ENCODE peak calls at places on chromosomes 4 and X, in nine cellular contexts. X is lower leg skin, W is brain microvascular endothelial cell, L is cardiac fibroblast, K is breast epithelium, E is endothelial cell, R is esophagus squamous epithelium, D is stomach, N is colonic mucosa. C is an unnamed sample.

GRCh38 chr4:4860381-4860802 is 927 bp downstream of the MSX1 start:
- DNase-seq in X (no peak), W (peak), L (peak), K (no peak), E (no peak), R (no peak), D (no peak), N (no peak), C (no peak)

GRCh38 chrX:49053223-49054072 is 5.4 kb upstream of the CCDC120 start:
- DNase-seq in X (no peak), W (peak), L (peak), K (no peak), E (peak), R (no peak), D (peak), N (no peak), C (peak)

GRCh38 chr4:177632481-177632880 is 190.2 kb upstream of the AGA start:
- DNase-seq in X (no peak), W (no peak), L (no peak), K (no peak), E (no peak), R (no peak), D (no peak), N (no peak), C (no peak)

GRCh38 chr4:687048-687974 is 1.6 kb downstream of the SLC49A3 start:
- DNase-seq in X (peak), W (peak), L (peak), K (peak), E (no peak), R (no peak), D (peak), N (peak), C (no peak)

GRCh38 chr4:33948921-33949320 is 2295.4 kb downstream of the ARAP2 start:
- DNase-seq in X (no peak), W (no peak), L (no peak), K (no peak), E (no peak), R (no peak), D (no peak), N (no peak), C (no peak)

GRCh38 chrX:45765726-45766125 is 565.0 kb upstream of the DIPK2B start:
- DNase-seq in X (no peak), W (no peak), L (no peak), K (no peak), E (no peak), R (no peak), D (no peak), N (no peak), C (no peak)

GRCh38 chr4:122118243-122118642 is 33.9 kb upstream of the BLTP1 start:
- DNase-seq in X (no peak), W (no peak), L (no peak), K (no peak), E (no peak), R (no peak), D (no peak), N (no peak), C (no peak)

GRCh38 chr4:37510626-37511025 is 175.6 kb downstream of the RELL1 start:
- DNase-seq in X (no peak), W (no peak), L (no peak), K (no peak), E (no peak), R (no peak), D (no peak), N (no peak), C (no peak)

GRCh38 chr4:163922302-163922701 is 427.8 kb downstream of the TMA16 start:
- DNase-seq in X (no peak), W (no peak), L (no peak), K (no peak), E (no peak), R (no peak), D (no peak), N (no peak), C (no peak)

GRCh38 chrX:134548257-134548732 is 88.3 kb downstream of the HPRT1 start:
- DNase-seq in X (no peak), W (no peak), L (no peak), K (no peak), E (no peak), R (no peak), D (no peak), N (no peak), C (no peak)

GRCh38 chr4:148227147-148227546 is 215.1 kb downstream of the NR3C2 start:
- DNase-seq in X (no peak), W (no peak), L (no peak), K (no peak), E (no peak), R (no peak), D (no peak), N (no peak), C (no peak)

GRCh38 chr4:139887378-139887801 is 221.8 kb downstream of the MGST2 start:
- DNase-seq in X (no peak), W (no peak), L (no peak), K (no peak), E (no peak), R (no peak), D (no peak), N (no peak), C (no peak)

GRCh38 chr4:7813674-7814073 is 126.0 kb downstream of the AFAP1 start:
- DNase-seq in X (no peak), W (peak), L (peak), K (no peak), E (no peak), R (no peak), D (no peak), N (no peak), C (no peak)

GRCh38 chr4:166165829-166166420 is 292.9 kb downstream of the TLL1 start:
- DNase-seq in X (no peak), W (peak), L (peak), K (no peak), E (peak), R (no peak), D (no peak), N (peak), C (no peak)

GRCh38 chr4:30860983-30861382 is 140.8 kb downstream of the PCDH7 start:
- DNase-seq in X (no peak), W (no peak), L (no peak), K (no peak), E (no peak), R (no peak), D (no peak), N (no peak), C (no peak)

GRCh38 chr4:105329081-105329480 is 144.8 kb downstream of the PPA2 start:
- DNase-seq in X (no peak), W (no peak), L (no peak), K (no peak), E (no peak), R (no peak), D (no peak), N (no peak), C (no peak)

GRCh38 chrX:106707771-106708454 is 18.6 kb upstream of the RNF128 start:
- DNase-seq in X (no peak), W (peak), L (peak), K (no peak), E (no peak), R (no peak), D (no peak), N (no peak), C (no peak)

GRCh38 chr4:5460106-5460801 is 248.1 kb downstream of the EVC2 start:
- DNase-seq in X (no peak), W (peak), L (peak), K (peak), E (peak), R (no peak), D (no peak), N (no peak), C (no peak)

GRCh38 chr4:120672558-120673147 is 249.9 kb downstream of the PRDM5 start:
- DNase-seq in X (no peak), W (peak), L (no peak), K (no peak), E (peak), R (no peak), D (no peak), N (no peak), C (no peak)

GRCh38 chrX:8204169-8204935 is 33.3 kb upstream of the VCX2 start:
- DNase-seq in X (no peak), W (no peak), L (no peak), K (no peak), E (no peak), R (no peak), D (no peak), N (no peak), C (no peak)

GRCh38 chrX:30590368-30590767 is 12.8 kb upstream of the TASL start:
- DNase-seq in X (no peak), W (no peak), L (no peak), K (no peak), E (no peak), R (no peak), D (no peak), N (no peak), C (no peak)

GRCh38 chr4:182306792-182307507 is 63.7 kb downstream of the TENM3 start:
- DNase-seq in X (no peak), W (no peak), L (peak), K (no peak), E (no peak), R (no peak), D (no peak), N (no peak), C (no peak)

GRCh38 chr4:73883306-73883705 is 14.1 kb downstream of the CXCL1 start:
- DNase-seq in X (no peak), W (peak), L (peak), K (no peak), E (no peak), R (no peak), D (no peak), N (no peak), C (no peak)

GRCh38 chrX:34734383-34734782 is 77.3 kb upstream of the TMEM47 start:
- DNase-seq in X (no peak), W (peak), L (peak), K (no peak), E (no peak), R (no peak), D (no peak), N (no peak), C (no peak)

GRCh38 chr4:57854748-57855147 is 744.6 kb upstream of the IGFBP7 start:
- DNase-seq in X (no peak), W (no peak), L (no peak), K (no peak), E (no peak), R (no peak), D (no peak), N (no peak), C (no peak)

GRCh38 chrX:64428371-64428770 is 33.1 kb upstream of the MTMR8 start:
- DNase-seq in X (no peak), W (no peak), L (no peak), K (no peak), E (no peak), R (no peak), D (no peak), N (no peak), C (no peak)

GRCh38 chr4:72076562-72076961 is 44.8 kb downstream of the NPFFR2 start:
- DNase-seq in X (no peak), W (peak), L (peak), K (no peak), E (no peak), R (no peak), D (no peak), N (no peak), C (no peak)

GRCh38 chr4:111961806-111962205 is 183.4 kb upstream of the FAM241A start:
- DNase-seq in X (no peak), W (no peak), L (no peak), K (no peak), E (no peak), R (no peak), D (no peak), N (no peak), C (no peak)

GRCh38 chr4:38125816-38126215 is 165.6 kb downstream of the PTTG2 start:
- DNase-seq in X (no peak), W (no peak), L (no peak), K (no peak), E (no peak), R (no peak), D (no peak), N (no peak), C (no peak)

GRCh38 chr4:174222266-174222872 is 61.1 kb downstream of the FBXO8 start:
- DNase-seq in X (no peak), W (peak), L (peak), K (no peak), E (no peak), R (no peak), D (no peak), N (no peak), C (no peak)

GRCh38 chrX:132614297-132614696 is 125.5 kb upstream of the MBNL3 start:
- DNase-seq in X (no peak), W (no peak), L (peak), K (no peak), E (no peak), R (no peak), D (no peak), N (no peak), C (no peak)

GRCh38 chr4:113882668-113883067 is 96.8 kb downstream of the ARSJ start:
- DNase-seq in X (no peak), W (no peak), L (peak), K (no peak), E (no peak), R (no peak), D (no peak), N (no peak), C (no peak)

GRCh38 chr4:128517739-128518510 is 230.3 kb upstream of the PGRMC2 start:
- DNase-seq in X (peak), W (peak), L (peak), K (no peak), E (no peak), R (no peak), D (peak), N (peak), C (no peak)

GRCh38 chr4:8128096-8128856 is 30.3 kb downstream of the ABLIM2 start:
- DNase-seq in X (no peak), W (no peak), L (no peak), K (no peak), E (no peak), R (no peak), D (no peak), N (no peak), C (no peak)

GRCh38 chr4:100848865-100849264 is 331.0 kb upstream of the EMCN start:
- DNase-seq in X (no peak), W (no peak), L (no peak), K (no peak), E (no peak), R (no peak), D (no peak), N (no peak), C (no peak)

GRCh38 chr4:56937262-56937661 is 29.6 kb downstream of the REST start:
- DNase-seq in X (no peak), W (peak), L (peak), K (no peak), E (no peak), R (no peak), D (no peak), N (no peak), C (no peak)

GRCh38 chr4:94271248-94271647 is 63.6 kb downstream of the SMARCAD1 start:
- DNase-seq in X (no peak), W (no peak), L (no peak), K (no peak), E (no peak), R (no peak), D (no peak), N (no peak), C (no peak)

GRCh38 chr4:185276036-185276435 is 66.6 kb downstream of the SNX25 start:
- DNase-seq in X (no peak), W (peak), L (peak), K (no peak), E (no peak), R (no peak), D (no peak), N (no peak), C (no peak)

GRCh38 chr4:143711543-143712159 is 11.2 kb upstream of the FREM3 start:
- DNase-seq in X (no peak), W (no peak), L (no peak), K (no peak), E (peak), R (no peak), D (no peak), N (no peak), C (no peak)

GRCh38 chrX:3526749-3527148 is 180.3 kb upstream of the MXRA5 start:
- DNase-seq in X (no peak), W (peak), L (peak), K (no peak), E (no peak), R (no peak), D (no peak), N (no peak), C (no peak)

DNA sequence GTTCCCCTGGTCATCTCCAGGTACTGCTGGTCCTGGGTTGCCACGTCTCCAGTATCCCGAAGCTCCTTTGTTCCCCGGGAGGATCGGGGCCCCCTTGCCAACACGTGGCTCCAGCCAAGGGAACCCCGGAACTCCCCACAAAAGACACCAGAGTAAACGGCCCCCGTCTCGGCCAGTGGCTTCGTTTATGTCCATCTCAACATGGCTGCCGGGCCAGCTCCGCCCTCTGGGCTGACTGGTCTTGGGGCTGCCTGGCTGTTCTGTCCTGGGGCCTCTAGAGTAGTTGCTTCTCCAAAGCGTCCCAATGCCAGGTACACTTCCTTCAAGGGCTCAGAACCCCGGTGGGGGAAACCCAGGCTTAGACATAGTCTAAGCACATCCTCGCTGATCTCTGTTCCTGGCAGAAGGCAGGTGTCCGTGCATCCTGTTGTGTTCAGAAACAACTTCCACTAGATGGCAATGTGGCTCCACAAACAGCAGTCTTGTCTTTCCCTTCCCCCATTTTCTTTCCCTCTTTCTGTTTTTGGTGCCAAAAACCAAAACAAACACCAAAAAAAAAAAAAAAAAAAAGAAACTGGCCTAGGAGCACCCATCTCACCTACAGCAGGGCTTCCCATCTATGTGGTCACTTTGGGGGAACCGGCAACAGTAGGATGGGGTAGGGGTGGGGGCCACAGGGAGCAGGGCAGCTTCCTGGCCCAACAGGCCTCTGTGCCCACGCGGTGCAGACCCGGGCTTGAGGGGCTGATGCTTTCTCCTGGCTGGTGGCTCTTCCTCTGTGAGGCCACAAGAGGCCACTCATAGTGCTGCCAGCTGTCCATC is 35.3 kb downstream of the NBDY start:
- DNase-seq in X (peak), W (peak), L (peak), K (no peak), E (peak), R (no peak), D (peak), N (peak), C (peak)
- TF ChIP-seq CTCF in X (no peak), W (peak), L (peak), K (peak), E (peak), R (peak), D (peak), N (peak), C (no peak)

GRCh38 chr4:180058731-180059215 is 2184.4 kb upstream of the TENM3 start:
- DNase-seq in X (no peak), W (no peak), L (peak), K (no peak), E (peak), R (no peak), D (no peak), N (peak), C (no peak)

GRCh38 chr4:180060159-180060889 is 2182.9 kb upstream of the TENM3 start:
- DNase-seq in X (no peak), W (no peak), L (no peak), K (no peak), E (no peak), R (no peak), D (no peak), N (no peak), C (no peak)

GRCh38 chr4:180059216-180059881 is 2183.9 kb upstream of the TENM3 start:
- DNase-seq in X (no peak), W (no peak), L (no peak), K (no peak), E (peak), R (no peak), D (no peak), N (peak), C (no peak)

GRCh38 chr4:180057891-180058643 is 2185.1 kb upstream of the TENM3 start:
- DNase-seq in X (no peak), W (no peak), L (peak), K (no peak), E (peak), R (no peak), D (no peak), N (peak), C (no peak)

GRCh38 chr4:180057198-180057821 is 2185.9 kb upstream of the TENM3 start:
- DNase-seq in X (no peak), W (no peak), L (no peak), K (no peak), E (peak), R (no peak), D (no peak), N (no peak), C (no peak)
- TF ChIP-seq CTCF in X (no peak), W (peak), L (no peak), K (no peak), E (peak), R (no peak), D (no peak), N (no peak), C (no peak)

DNA sequence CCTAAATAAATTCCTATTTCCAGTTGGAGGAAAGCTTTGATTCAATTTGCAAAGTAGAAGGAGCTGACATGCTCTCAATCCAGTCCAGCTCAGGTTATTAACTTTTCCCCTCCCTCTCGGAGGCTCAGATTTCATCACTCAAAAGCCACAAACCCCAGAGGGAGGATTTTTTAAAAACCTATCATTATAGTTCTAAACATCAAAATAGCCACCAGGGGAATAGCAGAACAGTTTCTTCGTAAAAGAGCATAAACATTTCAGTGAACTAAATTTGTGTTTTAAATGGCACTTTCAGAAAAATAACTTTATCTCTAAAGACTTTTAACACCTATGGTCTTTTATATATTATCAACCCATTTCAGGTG is 8.8 kb downstream of the GPRIN3 start:
- DNase-seq in X (no peak), W (peak), L (no peak), K (no peak), E (no peak), R (no peak), D (no peak), N (no peak), C (no peak)
- TF ChIP-seq CTCF in X (no peak), W (no peak), L (peak), K (no peak), E (no peak), R (no peak), D (no peak), N (no peak), C (no peak)

GRCh38 chrX:105648732-105649131 is 173.6 kb upstream of the NRK start:
- DNase-seq in X (no peak), W (no peak), L (no peak), K (no peak), E (no peak), R (no peak), D (no peak), N (no peak), C (no peak)
- TF ChIP-seq CTCF in X (no peak), W (no peak), L (no peak), K (no peak), E (no peak), R (no peak), D (no peak), N (no peak), C (no peak)

GRCh38 chr4:154961263-154961662 is 180.2 kb downstream of the RBM46 start:
- DNase-seq in X (no peak), W (no peak), L (no peak), K (no peak), E (no peak), R (no peak), D (no peak), N (no peak), C (no peak)
- TF ChIP-seq CTCF in X (no peak), W (no peak), L (no peak), K (no peak), E (no peak), R (no peak), D (no peak), N (no peak), C (no peak)

GRCh38 chr4:16289872-16290554 is 63.7 kb upstream of the TAPT1 start:
- DNase-seq in X (no peak), W (peak), L (peak), K (no peak), E (peak), R (no peak), D (no peak), N (no peak), C (no peak)
- TF ChIP-seq CTCF in X (no peak), W (peak), L (peak), K (no peak), E (peak), R (peak), D (peak), N (peak), C (no peak)

DNA sequence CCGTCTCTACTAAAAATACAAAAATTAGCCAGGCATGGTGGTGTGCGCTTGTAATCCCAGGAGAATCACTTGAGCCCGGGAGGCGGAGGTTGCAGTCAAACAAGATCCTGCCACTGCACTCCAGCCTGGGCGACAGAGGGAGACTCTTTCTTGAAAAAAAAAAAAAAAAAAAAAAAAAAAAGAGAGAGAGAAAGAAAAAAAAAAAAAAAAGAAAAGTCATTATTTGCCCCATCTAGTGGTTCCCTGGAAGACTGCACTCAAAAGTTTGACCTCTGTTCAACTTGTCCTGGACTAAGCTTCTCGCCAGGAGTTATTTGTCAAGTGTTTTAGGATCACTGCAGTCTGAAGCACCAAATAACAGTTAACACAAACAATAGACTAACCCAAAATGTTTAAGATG is 45.3 kb upstream of the KCTD8 start:
- DNase-seq in X (no peak), W (peak), L (peak), K (no peak), E (no peak), R (no peak), D (no peak), N (no peak), C (no peak)
- TF ChIP-seq CTCF in X (no peak), W (peak), L (peak), K (no peak), E (peak), R (no peak), D (peak), N (no peak), C (no peak)

C was measured in activated B cell treated with CpG ODN at 0.5 μM for 24 hours.